ENCODE peak calls at places on chromosome 22, in four cellular contexts. R is transverse colon, A is GM23248, C is AG09309. I is an unnamed sample.

GRCh38 chr22:44410396-44411056 is 87.5 kb downstream of the RTL6 start:
- DNase-seq in C (no peak), A (peak; percentile 15), R (no peak), I (no peak)

GRCh38 chr22:49284931-49285330 is 542.7 kb downstream of the BRD1 start:
- DNase-seq in A (no peak), C (no peak), R (no peak), I (no peak)

GRCh38 chr22:21951931-21952465 is 650 bp downstream of the PPM1F start:
- DNase-seq in R (peak; percentile 44), C (no peak), A (peak; percentile 76), I (no peak)

GRCh38 chr22:26658161-26658560 is 773 bp downstream of the MIAT start:
- DNase-seq in A (peak; percentile 11), R (no peak), C (no peak), I (no peak)

GRCh38 chr22:44673406-44673805 is 28.6 kb upstream of the PRR5 start:
- DNase-seq in A (no peak), C (no peak), R (no peak), I (no peak)

GRCh38 chr22:48929276-48929790 is 898.3 kb downstream of the BRD1 start:
- DNase-seq in C (no peak), R (no peak), A (no peak), I (no peak)

GRCh38 chr22:37744589-37744988 is 47.7 kb downstream of the TRIOBP start:
- DNase-seq in C (no peak), A (no peak), R (no peak), I (no peak)

GRCh38 chr22:29994941-29995340 is 85.3 kb upstream of the HORMAD2 start:
- DNase-seq in R (no peak), C (no peak), A (peak; percentile 49), I (no peak)

GRCh38 chr22:33758961-33759360 is 161.3 kb downstream of the LARGE1 start:
- DNase-seq in R (no peak), A (no peak), C (no peak), I (no peak)

GRCh38 chr22:22463855-22464540 is 44.5 kb downstream of the ZNF280B start:
- DNase-seq in R (peak; percentile 44), A (peak; percentile 63), C (peak; percentile 3), I (peak; percentile 54)

GRCh38 chr22:29797351-29797750 is 30.2 kb downstream of the UQCR10 start:
- DNase-seq in C (no peak), A (no peak), R (no peak), I (no peak)

DNA sequence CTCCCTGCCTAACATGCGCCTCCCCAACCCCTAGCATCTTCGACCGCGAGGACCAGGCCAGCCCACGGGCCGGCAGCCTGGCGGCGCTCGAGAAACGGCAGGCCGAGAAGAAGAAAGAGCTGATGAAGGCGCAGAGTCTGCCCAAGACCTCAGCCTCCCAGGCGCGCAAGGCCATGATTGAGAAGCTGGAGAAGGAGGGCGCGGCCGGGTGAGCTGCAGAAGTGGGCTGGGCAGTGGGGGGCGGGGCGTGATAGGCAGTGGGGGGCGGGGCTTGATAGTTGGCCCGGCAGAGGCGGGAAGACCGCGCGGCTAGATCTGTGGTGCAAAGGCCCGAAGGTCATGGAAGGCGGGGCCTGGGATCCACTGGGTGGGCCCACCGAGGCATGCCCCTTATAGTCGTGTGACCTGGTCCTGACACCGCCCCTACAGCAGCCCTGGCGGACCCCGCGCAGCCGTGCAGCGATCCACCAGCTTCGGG is 8.7 kb downstream of the SELENOM start:
- DNase-seq in C (no peak), R (peak; percentile 64), A (peak; percentile 48), I (no peak)
- H3K4me3 ChIP-seq in C (no peak overlapping the region), R (no peak overlapping the region), A (no peak overlapping the region), I (no peak overlapping the region)

GRCh38 chr22:17980638-17981051 is 43.7 kb downstream of the MICAL3 start:
- DNase-seq in R (peak; percentile 81), C (no peak), A (peak; percentile 54), I (no peak)
- H3K4me3 ChIP-seq in R (no peak overlapping the region), C (no peak overlapping the region), A (peak overlapping the region; percentile 33), I (no peak overlapping the region)

GRCh38 chr22:20574920-20575353 is 67.5 kb downstream of the MED15 start:
- DNase-seq in A (no peak), R (peak; percentile 48), C (no peak), I (no peak)
- H3K4me3 ChIP-seq in A (no peak overlapping the region), R (no peak overlapping the region), C (no peak overlapping the region), I (no peak overlapping the region)

GRCh38 chr22:19765477-19766234 is 5.1 kb downstream of the TBX1 start:
- DNase-seq in R (no peak), A (peak; percentile 27), C (no peak), I (no peak)
- H3K4me3 ChIP-seq in R (no peak overlapping the region), A (no peak overlapping the region), C (no peak overlapping the region), I (no peak overlapping the region)

GRCh38 chr22:41862530-41863266 is 29.8 kb downstream of the SREBF2 start:
- DNase-seq in C (no peak), A (peak; percentile 53), R (no peak), I (no peak)
- H3K4me3 ChIP-seq in C (no peak overlapping the region), A (no peak overlapping the region), R (no peak overlapping the region), I (no peak overlapping the region)

GRCh38 chr22:41216984-41217383 is 11.9 kb downstream of the L3MBTL2 start:
- DNase-seq in R (no peak), A (peak; percentile 32), C (no peak), I (no peak)

GRCh38 chr22:41215926-41216325 is 10.8 kb downstream of the L3MBTL2 start:
- DNase-seq in A (no peak), R (no peak), C (no peak), I (no peak)

GRCh38 chr22:41222846-41223507 is 17.8 kb downstream of the CHADL start:
- DNase-seq in R (no peak), A (no peak), C (no peak), I (no peak)

GRCh38 chr22:41215409-41215808 is 10.3 kb downstream of the L3MBTL2 start:
- DNase-seq in R (no peak), A (no peak), C (no peak), I (no peak)

DNA sequence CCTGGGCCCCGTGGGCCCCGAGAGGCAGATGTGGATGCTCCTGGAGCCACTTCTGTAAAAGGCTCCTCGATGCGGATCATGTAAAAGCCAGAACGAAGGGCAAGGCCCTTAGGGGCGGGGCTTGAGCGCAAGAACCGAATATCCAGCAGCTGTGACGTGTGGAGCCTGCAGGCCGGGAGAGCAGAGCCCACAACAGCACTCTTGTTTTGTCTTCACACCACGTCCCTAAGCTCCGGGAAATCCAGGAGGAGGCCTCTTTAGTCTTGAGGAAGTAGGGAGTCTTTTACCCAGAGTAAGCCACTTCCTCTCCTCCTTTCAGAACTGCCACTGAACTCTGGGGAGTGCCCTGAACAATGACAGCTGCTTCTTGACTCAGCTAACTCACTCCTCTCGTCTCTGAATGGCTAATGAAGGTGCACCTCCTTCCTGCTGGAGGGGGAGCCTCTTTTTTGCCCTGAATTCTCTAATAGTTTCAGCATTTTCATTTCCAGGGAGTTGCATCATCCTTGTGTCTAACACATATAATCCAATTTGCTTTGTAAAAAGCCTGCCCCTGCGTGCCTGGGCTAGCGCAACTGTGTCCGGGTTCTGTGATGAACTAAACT is 12.5 kb downstream of the L3MBTL2 start:
- DNase-seq in A (peak; percentile 89), C (peak; percentile 64), R (peak; percentile 56), I (no peak)
- H3K4me3 ChIP-seq in A (peak overlapping the region; percentile 54), C (no peak overlapping the region), R (no peak overlapping the region), I (no peak overlapping the region)

GRCh38 chr22:43011079-43011478 is 3.9 kb downstream of the PACSIN2 start:
- DNase-seq in C (no peak), A (no peak), R (no peak), I (no peak)
- H3K4me3 ChIP-seq in C (no peak overlapping the region), A (no peak overlapping the region), R (no peak overlapping the region), I (no peak overlapping the region)

GRCh38 chr22:39906207-39906606 is 5.3 kb downstream of the GRAP2 start:
- DNase-seq in C (no peak), A (no peak), R (no peak), I (no peak)

GRCh38 chr22:39908121-39908520 is 7.2 kb downstream of the GRAP2 start:
- DNase-seq in R (no peak), A (no peak), C (no peak), I (no peak)

GRCh38 chr22:39907605-39908097 is 6.8 kb downstream of the GRAP2 start:
- DNase-seq in C (no peak), R (no peak), A (no peak), I (no peak)

GRCh38 chr22:39905686-39906085 is 4.8 kb downstream of the GRAP2 start:
- DNase-seq in R (no peak), A (no peak), C (no peak), I (no peak)

GRCh38 chr22:39907035-39907434 is 6.2 kb downstream of the GRAP2 start:
- DNase-seq in A (no peak), R (no peak), C (no peak), I (no peak)
- H3K4me3 ChIP-seq in A (no peak overlapping the region), R (no peak overlapping the region), C (no peak overlapping the region), I (no peak overlapping the region)

GRCh38 chr22:46770151-46770641 is 7.7 kb downstream of the TBC1D22A start:
- DNase-seq in C (no peak), A (no peak), R (no peak), I (no peak)
- H3K4me3 ChIP-seq in C (no peak overlapping the region), A (no peak overlapping the region), R (no peak overlapping the region), I (no peak overlapping the region)

DNA sequence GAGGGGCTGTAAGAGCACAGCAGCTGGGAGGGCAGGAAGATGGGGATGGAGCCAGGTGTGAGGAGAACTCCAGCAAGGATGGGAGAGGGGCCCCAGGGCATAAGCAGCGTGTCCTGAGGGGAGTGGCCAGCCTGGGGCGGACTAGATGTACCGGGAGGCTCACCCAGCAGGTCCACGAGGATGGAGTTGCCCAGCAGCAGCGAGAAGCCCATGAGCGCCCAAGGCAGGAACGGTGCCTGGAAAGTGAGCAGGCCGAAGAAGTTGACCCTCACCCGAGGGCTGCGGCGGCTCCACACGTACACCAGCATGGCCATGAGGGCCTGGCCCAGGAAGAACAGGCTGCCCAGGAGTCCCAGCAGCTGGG is 1.3 kb downstream of the DERL3 start:
- DNase-seq in A (no peak), C (no peak), R (no peak), I (no peak)
- H3K4me3 ChIP-seq in A (no peak overlapping the region), C (no peak overlapping the region), R (no peak overlapping the region), I (no peak overlapping the region)

I was measured in HFF-Myc.